ENCODE peak calls at places on chromosomes 11 and 22, in six cellular contexts. One of them, this sample, is unnamed.

GRCh38 chr11:2904153-2905052 is 18.8 kb upstream of the CDKN1C start:
- DNase-seq in HAP-1: no peak
- DNase-seq in thoracic aorta: no peak
- DNase-seq in upper lobe of right lung: no peak
- DNase-seq in epithelial cell of esophagus: no peak
- DNase-seq in AG10803: no peak
- DNase-seq in this sample: no peak

GRCh38 chr22:35842954-35843353 is 125.3 kb downstream of the APOL5 start:
- DNase-seq in HAP-1: peak
- DNase-seq in thoracic aorta: no peak
- DNase-seq in upper lobe of right lung: no peak
- DNase-seq in epithelial cell of esophagus: peak
- DNase-seq in AG10803: peak
- DNase-seq in this sample: peak

GRCh38 chr11:117870176-117870952 is 6.1 kb downstream of the FXYD6 start:
- DNase-seq in HAP-1: peak
- DNase-seq in thoracic aorta: no peak
- DNase-seq in upper lobe of right lung: no peak
- DNase-seq in epithelial cell of esophagus: no peak
- DNase-seq in AG10803: no peak
- DNase-seq in this sample: no peak

GRCh38 chr22:26568207-26568706 is 21.7 kb downstream of the TPST2 start:
- DNase-seq in HAP-1: peak
- DNase-seq in thoracic aorta: no peak
- DNase-seq in upper lobe of right lung: no peak
- DNase-seq in epithelial cell of esophagus: peak
- DNase-seq in AG10803: peak
- DNase-seq in this sample: no peak

GRCh38 chr11:66471142-66471541 is 4.4 kb downstream of the PELI3 start:
- DNase-seq in HAP-1: no peak
- DNase-seq in thoracic aorta: no peak
- DNase-seq in upper lobe of right lung: no peak
- DNase-seq in epithelial cell of esophagus: no peak
- DNase-seq in AG10803: no peak
- DNase-seq in this sample: no peak

GRCh38 chr11:18012314-18012905 is 437 bp downstream of the SERGEF start:
- DNase-seq in HAP-1: peak
- DNase-seq in thoracic aorta: peak
- DNase-seq in upper lobe of right lung: no peak
- DNase-seq in epithelial cell of esophagus: peak
- DNase-seq in AG10803: peak
- DNase-seq in this sample: peak

GRCh38 chr22:31692186-31692886 is 30.3 kb upstream of the PISD start:
- DNase-seq in HAP-1: no peak
- DNase-seq in thoracic aorta: no peak
- DNase-seq in upper lobe of right lung: no peak
- DNase-seq in epithelial cell of esophagus: peak
- DNase-seq in AG10803: peak
- DNase-seq in this sample: peak

GRCh38 chr11:44805596-44805995 is 78.8 kb downstream of the TSPAN18 start:
- DNase-seq in HAP-1: no peak
- DNase-seq in thoracic aorta: no peak
- DNase-seq in upper lobe of right lung: no peak
- DNase-seq in epithelial cell of esophagus: no peak
- DNase-seq in AG10803: peak
- DNase-seq in this sample: no peak

GRCh38 chr22:31857247-31857646 is 87.1 kb upstream of the YWHAH start:
- DNase-seq in HAP-1: peak
- DNase-seq in thoracic aorta: no peak
- DNase-seq in upper lobe of right lung: no peak
- DNase-seq in epithelial cell of esophagus: peak
- DNase-seq in AG10803: no peak
- DNase-seq in this sample: no peak

GRCh38 chr11:114109206-114110090 is 49.9 kb downstream of the ZBTB16 start:
- DNase-seq in HAP-1: no peak
- DNase-seq in thoracic aorta: no peak
- DNase-seq in upper lobe of right lung: no peak
- DNase-seq in epithelial cell of esophagus: no peak
- DNase-seq in AG10803: no peak
- DNase-seq in this sample: no peak

GRCh38 chr11:122042981-122043380 is 73.0 kb downstream of the BLID start:
- DNase-seq in HAP-1: no peak
- DNase-seq in thoracic aorta: no peak
- DNase-seq in upper lobe of right lung: no peak
- DNase-seq in epithelial cell of esophagus: no peak
- DNase-seq in AG10803: peak
- DNase-seq in this sample: peak

GRCh38 chr11:60762851-60763691 is 6.4 kb downstream of the MS4A15 start:
- DNase-seq in HAP-1: no peak
- DNase-seq in thoracic aorta: no peak
- DNase-seq in upper lobe of right lung: peak
- DNase-seq in epithelial cell of esophagus: peak
- DNase-seq in AG10803: no peak
- DNase-seq in this sample: no peak

GRCh38 chr11:280762-281485 is 2.7 kb downstream of the NLRP6 start:
- DNase-seq in HAP-1: no peak
- DNase-seq in thoracic aorta: no peak
- DNase-seq in upper lobe of right lung: peak
- DNase-seq in epithelial cell of esophagus: no peak
- DNase-seq in AG10803: no peak
- DNase-seq in this sample: no peak

GRCh38 chr22:44462246-44463015 is 35.6 kb downstream of the RTL6 start:
- DNase-seq in HAP-1: no peak
- DNase-seq in thoracic aorta: no peak
- DNase-seq in upper lobe of right lung: no peak
- DNase-seq in epithelial cell of esophagus: no peak
- DNase-seq in AG10803: no peak
- DNase-seq in this sample: no peak

GRCh38 chr11:62324738-62325556 is 12.3 kb upstream of the ASRGL1 start:
- DNase-seq in HAP-1: peak
- DNase-seq in thoracic aorta: no peak
- DNase-seq in upper lobe of right lung: peak
- DNase-seq in epithelial cell of esophagus: peak
- DNase-seq in AG10803: peak
- DNase-seq in this sample: no peak

GRCh38 chr22:21714784-21715183 is 20.8 kb downstream of the YPEL1 start:
- DNase-seq in HAP-1: no peak
- DNase-seq in thoracic aorta: no peak
- DNase-seq in upper lobe of right lung: no peak
- DNase-seq in epithelial cell of esophagus: peak
- DNase-seq in AG10803: no peak
- DNase-seq in this sample: peak

GRCh38 chr22:30324008-30324730 is 2.6 kb downstream of the TBC1D10A start:
- DNase-seq in HAP-1: no peak
- DNase-seq in thoracic aorta: no peak
- DNase-seq in upper lobe of right lung: no peak
- DNase-seq in epithelial cell of esophagus: no peak
- DNase-seq in AG10803: peak
- DNase-seq in this sample: peak

GRCh38 chr22:37906364-37907008 is 389 bp downstream of the MICALL1 start:
- DNase-seq in HAP-1: peak
- DNase-seq in thoracic aorta: no peak
- DNase-seq in upper lobe of right lung: no peak
- DNase-seq in epithelial cell of esophagus: no peak
- DNase-seq in AG10803: no peak
- DNase-seq in this sample: peak

GRCh38 chr11:30479899-30480298 is 106.3 kb downstream of the MPPED2 start:
- DNase-seq in HAP-1: peak
- DNase-seq in thoracic aorta: no peak
- DNase-seq in upper lobe of right lung: no peak
- DNase-seq in epithelial cell of esophagus: no peak
- DNase-seq in AG10803: no peak
- DNase-seq in this sample: no peak

GRCh38 chr11:34565417-34566208 is 52.0 kb upstream of the ELF5 start:
- DNase-seq in HAP-1: peak
- DNase-seq in thoracic aorta: no peak
- DNase-seq in upper lobe of right lung: no peak
- DNase-seq in epithelial cell of esophagus: peak
- DNase-seq in AG10803: no peak
- DNase-seq in this sample: no peak

GRCh38 chr11:126716456-126717083 is 284.0 kb downstream of the KIRREL3 start:
- DNase-seq in HAP-1: peak
- DNase-seq in thoracic aorta: no peak
- DNase-seq in upper lobe of right lung: no peak
- DNase-seq in epithelial cell of esophagus: no peak
- DNase-seq in AG10803: peak
- DNase-seq in this sample: peak

DNA sequence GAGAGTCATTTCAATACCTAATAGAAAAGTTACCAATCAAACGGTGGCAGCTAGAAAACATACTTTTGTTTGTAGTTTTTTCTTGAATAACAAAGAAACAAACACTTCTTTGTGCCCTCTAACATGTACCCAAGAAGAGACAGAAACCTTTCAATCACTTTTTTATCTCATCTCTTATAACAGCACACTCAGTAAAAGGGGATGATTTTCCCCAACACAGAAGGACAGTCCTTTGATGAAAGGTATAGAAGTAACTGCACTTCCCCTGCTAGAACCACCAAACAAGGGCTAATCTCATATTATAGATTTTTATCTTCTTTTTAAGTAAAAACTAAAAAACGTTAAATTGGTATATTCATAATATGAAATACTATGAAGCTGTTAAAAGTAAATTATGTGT is 74.3 kb downstream of the TTC28 start:
- DNase-seq in HAP-1: no peak
- DNase-seq in thoracic aorta: no peak
- DNase-seq in upper lobe of right lung: no peak
- DNase-seq in epithelial cell of esophagus: no peak
- DNase-seq in AG10803: no peak
- DNase-seq in this sample: no peak
- H3K4me3 ChIP-seq in HAP-1: no peak
- H3K4me3 ChIP-seq in thoracic aorta: no peak
- H3K4me3 ChIP-seq in upper lobe of right lung: no peak
- H3K4me3 ChIP-seq in epithelial cell of esophagus: no peak
- H3K4me3 ChIP-seq in AG10803: no peak
- H3K4me3 ChIP-seq in this sample: no peak

GRCh38 chr11:71075116-71075720 is 177.2 kb downstream of the SHANK2 start:
- DNase-seq in HAP-1: no peak
- DNase-seq in thoracic aorta: no peak
- DNase-seq in upper lobe of right lung: no peak
- DNase-seq in epithelial cell of esophagus: no peak
- DNase-seq in AG10803: no peak
- DNase-seq in this sample: no peak
- H3K4me3 ChIP-seq in HAP-1: no peak
- H3K4me3 ChIP-seq in thoracic aorta: no peak
- H3K4me3 ChIP-seq in upper lobe of right lung: no peak
- H3K4me3 ChIP-seq in epithelial cell of esophagus: no peak
- H3K4me3 ChIP-seq in AG10803: no peak
- H3K4me3 ChIP-seq in this sample: no peak

DNA sequence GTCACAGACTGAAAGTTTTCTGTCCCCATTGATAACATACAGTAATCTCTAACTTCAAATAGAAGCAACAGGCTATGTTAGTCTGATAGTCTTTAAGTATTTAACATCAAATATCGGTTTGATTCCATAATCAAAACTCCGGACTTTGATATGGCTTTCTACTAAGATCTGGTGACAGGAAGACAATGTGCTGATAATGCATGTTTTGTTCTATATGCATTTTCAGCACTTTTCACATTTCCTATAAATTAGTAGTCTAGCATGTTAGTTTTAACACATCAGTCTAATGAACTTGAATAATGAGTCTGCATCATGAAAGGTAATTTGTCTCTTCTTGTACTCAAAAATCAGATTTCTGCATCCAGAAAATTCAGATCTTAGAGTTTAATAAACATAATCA is 252.7 kb downstream of the SBF2 start:
- DNase-seq in HAP-1: no peak
- DNase-seq in thoracic aorta: no peak
- DNase-seq in upper lobe of right lung: no peak
- DNase-seq in epithelial cell of esophagus: no peak
- DNase-seq in AG10803: no peak
- DNase-seq in this sample: no peak
- H3K4me3 ChIP-seq in HAP-1: no peak
- H3K4me3 ChIP-seq in thoracic aorta: no peak
- H3K4me3 ChIP-seq in upper lobe of right lung: no peak
- H3K4me3 ChIP-seq in epithelial cell of esophagus: no peak
- H3K4me3 ChIP-seq in AG10803: no peak
- H3K4me3 ChIP-seq in this sample: no peak

DNA sequence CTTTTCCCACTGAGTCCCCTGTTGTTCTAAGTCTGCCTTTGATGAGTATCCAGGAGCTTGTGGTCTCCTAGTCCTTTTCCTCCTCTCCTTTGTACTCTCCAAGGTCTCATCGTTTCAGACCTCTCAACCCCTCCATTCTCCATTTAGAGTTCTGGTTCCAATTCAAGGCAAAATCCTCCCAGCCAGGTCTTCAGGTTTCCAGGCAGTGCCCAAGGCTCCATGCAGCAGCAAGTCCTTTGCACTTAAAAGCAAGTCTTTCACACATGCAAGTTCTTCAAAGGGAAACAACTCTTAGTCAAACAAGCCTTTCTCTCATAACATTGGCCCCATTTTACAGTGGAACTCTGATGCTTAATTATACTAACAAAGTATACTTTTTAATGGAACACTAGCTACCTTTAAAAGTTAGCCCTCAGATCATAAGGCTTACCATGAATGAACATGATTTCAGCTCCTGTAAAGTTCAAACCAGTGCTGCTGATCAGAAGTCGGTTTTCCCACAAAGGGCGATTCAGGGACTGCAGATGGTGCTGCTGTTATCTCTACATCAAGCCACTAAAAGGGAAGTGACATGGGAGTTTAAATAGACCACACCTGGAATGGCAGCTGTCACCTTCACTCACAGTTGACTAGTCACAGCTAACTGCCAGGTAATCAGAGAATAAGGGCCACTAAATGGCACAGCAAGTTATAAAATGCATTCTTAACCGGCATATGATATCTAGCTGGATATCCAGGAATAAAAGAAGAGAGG is 581.3 kb upstream of the ARHGAP42 start:
- DNase-seq in HAP-1: no peak
- DNase-seq in thoracic aorta: no peak
- DNase-seq in upper lobe of right lung: no peak
- DNase-seq in epithelial cell of esophagus: no peak
- DNase-seq in AG10803: no peak
- DNase-seq in this sample: no peak
- H3K4me3 ChIP-seq in HAP-1: no peak
- H3K4me3 ChIP-seq in thoracic aorta: no peak
- H3K4me3 ChIP-seq in upper lobe of right lung: no peak
- H3K4me3 ChIP-seq in epithelial cell of esophagus: no peak
- H3K4me3 ChIP-seq in AG10803: no peak
- H3K4me3 ChIP-seq in this sample: no peak

DNA sequence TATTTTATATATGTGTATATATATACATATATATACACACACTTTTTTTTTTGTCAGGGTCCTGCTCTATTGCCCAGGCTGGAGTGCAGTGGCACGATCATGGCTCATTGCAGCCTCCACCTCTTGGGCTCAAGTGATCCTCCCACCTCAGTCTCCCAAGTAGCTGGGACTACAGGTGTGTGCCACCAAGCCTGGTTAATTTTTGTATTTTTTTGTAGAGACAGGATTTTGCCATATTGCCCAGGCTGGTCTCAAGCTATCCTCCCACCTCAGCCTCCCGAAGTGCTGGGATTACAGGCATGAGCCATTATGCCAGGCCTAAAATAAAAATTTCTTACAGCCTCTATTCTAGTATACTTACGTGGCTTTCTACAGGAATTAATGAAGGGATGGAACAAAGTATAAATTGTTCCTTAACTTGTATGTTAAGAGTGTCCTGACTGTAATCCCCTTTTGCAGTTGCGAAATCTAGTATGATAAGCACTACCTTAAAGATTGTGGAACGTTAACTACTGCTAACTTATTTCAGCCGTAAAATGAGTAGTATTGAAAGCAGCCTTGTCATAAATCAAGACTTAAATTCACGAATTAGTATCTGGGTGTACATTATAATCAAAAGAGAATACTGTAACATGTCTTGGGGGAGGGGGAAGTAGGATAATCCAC is 2.1 kb downstream of the TRAF6 start:
- DNase-seq in HAP-1: no peak
- DNase-seq in thoracic aorta: no peak
- DNase-seq in upper lobe of right lung: no peak
- DNase-seq in epithelial cell of esophagus: peak
- DNase-seq in AG10803: no peak
- DNase-seq in this sample: peak
- H3K4me3 ChIP-seq in HAP-1: no peak
- H3K4me3 ChIP-seq in thoracic aorta: peak
- H3K4me3 ChIP-seq in upper lobe of right lung: peak
- H3K4me3 ChIP-seq in epithelial cell of esophagus: peak
- H3K4me3 ChIP-seq in AG10803: peak
- H3K4me3 ChIP-seq in this sample: peak